ENCODE peak calls at places on chromosomes 1 and 21, in four cellular contexts. T is breast epithelium, U is HCT116, I is A549. Y is an unnamed sample.

GRCh38 chr1:237962985-237963384 is 72.3 kb upstream of the ZP4 start:
- DNase-seq in T (no peak), U (no peak), I (no peak), Y (no peak)

GRCh38 chr21:18529253-18529652 is 125.7 kb upstream of the TMPRSS15 start:
- DNase-seq in T (no peak), U (no peak), I (no peak), Y (no peak)

GRCh38 chr1:230498704-230499103 is 72.6 kb upstream of the PGBD5 start:
- DNase-seq in T (no peak), U (no peak), I (no peak), Y (no peak)

GRCh38 chr1:212459656-212460055 is 26.9 kb downstream of the NENF start:
- DNase-seq in T (no peak), U (no peak), I (no peak), Y (no peak)

GRCh38 chr1:173900427-173900826 is 16.7 kb downstream of the SERPINC1 start:
- DNase-seq in T (no peak), U (no peak), I (no peak), Y (no peak)

GRCh38 chr1:110636149-110636935 is 30.2 kb upstream of the KCNA2 start:
- DNase-seq in T (no peak), U (no peak), I (no peak), Y (no peak)

GRCh38 chr1:14969006-14969405 is 184.5 kb upstream of the TMEM51 start:
- DNase-seq in T (no peak), U (no peak), I (no peak), Y (no peak)

GRCh38 chr1:67355745-67356424 is 48.2 kb downstream of the IL12RB2 start:
- DNase-seq in T (no peak), U (no peak), I (no peak), Y (no peak)

GRCh38 chr21:45504516-45505415 is 37.5 kb downstream of the SLC19A1 start:
- DNase-seq in T (no peak), U (no peak), I (no peak), Y (no peak)

GRCh38 chr1:213993929-213994328 is 6.2 kb downstream of the PROX1 start:
- DNase-seq in T (no peak), U (no peak), I (no peak), Y (no peak)

GRCh38 chr1:231053493-231054162 is 13.6 kb upstream of the FAM89A start:
- DNase-seq in T (no peak), U (no peak), I (no peak), Y (peak)

GRCh38 chr1:88685239-88685604 is 1.1 kb downstream of the PKN2 start:
- DNase-seq in T (no peak), U (no peak), I (no peak), Y (no peak)

GRCh38 chr1:169590932-169591331 is 4.7 kb upstream of the F5 start:
- DNase-seq in T (no peak), U (no peak), I (no peak), Y (no peak)

GRCh38 chr1:242011879-242012674 is 13.2 kb upstream of the MAP1LC3C start:
- DNase-seq in T (no peak), U (no peak), I (no peak), Y (no peak)

GRCh38 chr1:231937013-231937754 is 310.6 kb downstream of the DISC1 start:
- DNase-seq in T (no peak), U (no peak), I (no peak), Y (no peak)

GRCh38 chr1:86155807-86156561 is 588 bp downstream of the COL24A1 start:
- DNase-seq in T (no peak), U (no peak), I (no peak), Y (no peak)

GRCh38 chr1:160406131-160406968 is 6.0 kb downstream of the VANGL2 start:
- DNase-seq in T (no peak), U (no peak), I (no peak), Y (no peak)

GRCh38 chr1:200373811-200374231 is 36.0 kb downstream of the ZNF281 start:
- DNase-seq in T (no peak), U (no peak), I (no peak), Y (no peak)

GRCh38 chr1:226443439-226443838 is 35.5 kb upstream of the PARP1 start:
- DNase-seq in T (no peak), U (peak), I (no peak), Y (no peak)

GRCh38 chr1:209790286-209791193 is 6.2 kb upstream of the C1orf74 start:
- DNase-seq in T (no peak), U (no peak), I (no peak), Y (no peak)

GRCh38 chr1:220879090-220879508 is at the start of gene HLX:
- DNase-seq in T (no peak), U (peak), I (peak), Y (peak)

GRCh38 chr1:226628624-226629155 is 80.1 kb downstream of the STUM start:
- DNase-seq in T (no peak), U (no peak), I (no peak), Y (no peak)

GRCh38 chr1:4723106-4723505 is 68.7 kb downstream of the AJAP1 start:
- DNase-seq in T (no peak), U (no peak), I (no peak), Y (no peak)

GRCh38 chr21:46617267-46618051 is 12.6 kb upstream of the S100B start:
- DNase-seq in T (no peak), U (no peak), I (no peak), Y (no peak)

GRCh38 chr1:167500283-167500860 is 18.0 kb downstream of the CD247 start:
- DNase-seq in T (no peak), U (no peak), I (no peak), Y (peak)

GRCh38 chr1:91777630-91778300 is 108.2 kb downstream of the TGFBR3 start:
- DNase-seq in T (no peak), U (no peak), I (no peak), Y (no peak)

Y was measured in germinal center.